ENCODE peak calls at places on chromosomes 4 and X, in six cellular contexts. O is neural crest cell; X is sciatic nerve; P is left kidney; I is hippocampal formation; J is activated CD4-positive, alpha-beta T cell treated with anti-CD3 and anti-CD28 coated beads, Interleukin-2, amount 10 ng/mL, durations not matched to agents 7 days and 5 days. G is an unnamed sample.
A peak's percentile ranks its signal among the peaks of the same experiment; 100 is the strongest.

GRCh38 chr4:15021946-15022345 is 19.7 kb downstream of the CPEB2 start:
- DNase-seq in X (no peak), O (no peak), I (no peak), J (no peak), P (no peak), G (no peak)

GRCh38 chr4:163447481-163447880 is 26.1 kb downstream of the TKTL2 start:
- DNase-seq in P (no peak), O (no peak), J (no peak), I (no peak), X (no peak), G (no peak)

GRCh38 chr4:23022032-23022431 is 329.3 kb downstream of the GBA3 start:
- DNase-seq in P (no peak), I (no peak), J (no peak), X (no peak), O (no peak), G (no peak)

GRCh38 chrX:151151668-151152267 is 24.6 kb upstream of the GPR50 start:
- DNase-seq in O (no peak), I (peak; percentile 9), X (no peak), P (peak; percentile 62), J (peak; percentile 37), G (peak; percentile 25)

GRCh38 chr4:75637176-75637575 is 6.8 kb upstream of the CDKL2 start:
- DNase-seq in J (no peak), I (no peak), P (peak; percentile 92), X (no peak), O (no peak), G (no peak)

GRCh38 chr4:150310159-150310895 is 232.1 kb downstream of the DCLK2 start:
- DNase-seq in I (no peak), J (no peak), X (no peak), P (no peak), O (no peak), G (no peak)

GRCh38 chr4:119106036-119107000 is 29.3 kb upstream of the MYOZ2 start:
- DNase-seq in J (no peak), P (no peak), O (no peak), X (no peak), I (no peak), G (no peak)

GRCh38 chr4:177033130-177033529 is 240.4 kb upstream of the VEGFC start:
- DNase-seq in I (no peak), P (no peak), O (no peak), J (no peak), X (no peak), G (no peak)

GRCh38 chrX:150664290-150664689 is 28.9 kb upstream of the MTMR1 start:
- DNase-seq in I (no peak), J (no peak), O (no peak), X (no peak), P (no peak), G (peak; percentile 26)

GRCh38 chrX:107205770-107206696 is at the start of the genes DNAAF6 and NUP62CL:
- DNase-seq in X (no peak), P (peak; percentile 93), J (peak; percentile 75), O (peak; percentile 55), I (peak; percentile 8), G (peak; percentile 78)

GRCh38 chrX:42754129-42754528 is 23.8 kb downstream of the PPP1R2C start:
- DNase-seq in P (no peak), J (no peak), O (no peak), I (no peak), X (no peak), G (no peak)

GRCh38 chr4:96354036-96354712 is 514.3 kb downstream of the PDHA2 start:
- DNase-seq in O (no peak), P (peak; percentile 5), I (no peak), X (no peak), J (no peak), G (no peak)

GRCh38 chrX:41542151-41542935 is 95.2 kb downstream of the NYX start:
- DNase-seq in P (no peak), O (no peak), J (no peak), X (no peak), I (no peak), G (no peak)

GRCh38 chr4:129565214-129565613 is 469.3 kb downstream of the C4orf33 start:
- DNase-seq in I (no peak), J (no peak), O (no peak), X (no peak), P (no peak), G (no peak)

GRCh38 chr4:138259801-138260200 is 17.7 kb upstream of the SLC7A11 start:
- DNase-seq in X (no peak), J (no peak), P (no peak), O (no peak), I (no peak), G (no peak)

GRCh38 chrX:12443534-12444098 is 305.3 kb downstream of the FRMPD4 start:
- DNase-seq in O (no peak), X (no peak), P (no peak), J (no peak), I (no peak), G (no peak)

GRCh38 chr4:7198440-7199128 is 6.2 kb downstream of the SORCS2 start:
- DNase-seq in J (no peak), P (no peak), I (no peak), X (no peak), O (no peak), G (no peak)

GRCh38 chr4:183728223-183729068 is 69.4 kb downstream of the TRAPPC11 start:
- DNase-seq in I (no peak), P (no peak), J (no peak), O (no peak), X (no peak), G (no peak)

GRCh38 chr4:141390527-141391046 is 169.9 kb downstream of the ZNF330 start:
- DNase-seq in J (no peak), P (no peak), I (no peak), O (no peak), X (no peak), G (no peak)

GRCh38 chrX:96756491-96756890 is 71.8 kb downstream of the DIAPH2 start:
- DNase-seq in P (no peak), I (no peak), X (no peak), O (no peak), J (no peak), G (no peak)

GRCh38 chrX:48897157-48897620 is 379 bp downstream of the TIMM17B start:
- DNase-seq in O (peak; percentile 64), J (peak; percentile 64), X (peak; percentile 84), P (peak; percentile 93), I (peak; percentile 39), G (peak; percentile 76)

GRCh38 chrX:131747173-131747572 is 203.3 kb downstream of the OR13H1 start:
- DNase-seq in X (peak; percentile 83), O (no peak), I (no peak), J (no peak), P (no peak), G (no peak)

GRCh38 chr4:8607603-8608481 is 15.3 kb downstream of the CPZ start:
- DNase-seq in O (peak; percentile 90), J (peak; percentile 33), P (peak; percentile 76), I (no peak), X (no peak), G (no peak)

GRCh38 chr4:154073107-154073817 is 284.4 kb upstream of the SFRP2 start:
- DNase-seq in X (no peak), I (no peak), P (no peak), J (no peak), O (no peak), G (no peak)

GRCh38 chrX:39248330-39248729 is 447.1 kb downstream of the MID1IP1 start:
- DNase-seq in O (no peak), J (no peak), I (no peak), X (no peak), P (no peak), G (no peak)

GRCh38 chr4:114005569-114006442 is 26.4 kb upstream of the ARSJ start:
- DNase-seq in J (no peak), X (no peak), I (no peak), O (no peak), P (no peak), G (no peak)

GRCh38 chr4:3682236-3683076 is 83.7 kb upstream of the ADRA2C start:
- DNase-seq in I (no peak), P (no peak), J (no peak), X (no peak), O (no peak), G (no peak)

GRCh38 chrX:136210243-136210642 is 41.0 kb downstream of the MAP7D3 start:
- DNase-seq in J (no peak), X (no peak), I (no peak), P (peak; percentile 35), O (no peak), G (no peak)

GRCh38 chr4:144313370-144313769 is 172.9 kb upstream of the GYPA start:
- DNase-seq in J (no peak), X (no peak), P (no peak), I (no peak), O (no peak), G (no peak)

GRCh38 chr4:7689773-7690693 is 249.6 kb downstream of the AFAP1 start:
- DNase-seq in X (no peak), J (no peak), O (no peak), I (no peak), P (no peak), G (no peak)

GRCh38 chr4:156322592-156322991 is 368.9 kb upstream of the CTSO start:
- DNase-seq in P (no peak), X (no peak), I (no peak), J (no peak), O (no peak), G (no peak)

GRCh38 chr4:147440442-147440841 is 40.5 kb upstream of the EDNRA start:
- DNase-seq in X (no peak), O (no peak), P (peak; percentile 8), I (no peak), J (no peak), G (no peak)

GRCh38 chr4:174631901-174632758 is 109.8 kb upstream of the HPGD start:
- DNase-seq in P (peak; percentile 75), J (peak; percentile 17), I (no peak), X (no peak), O (no peak), G (peak; percentile 5)

GRCh38 chr4:2362286-2363055 is 56.0 kb downstream of the ZFYVE28 start:
- DNase-seq in J (no peak), P (no peak), X (no peak), I (no peak), O (no peak), G (no peak)